ENCODE peak calls at places on chromosome X, in eight cellular contexts. C is iPS DF 6.9, E is kidney, P is H9, F is small intestine, M is ovary, A is WERI-Rb-1, H is heart left ventricle. X is an unnamed sample. For H3K9me3, the result is how much of the 10 kb centered on the place peaks cover.

GRCh38 chrX:11770320-11770719 is 12.3 kb downstream of the MSL3 start:
- DNase-seq in C (no peak), E (no peak), P (peak), F (peak), M (peak), A (peak), H (peak), X (peak)

GRCh38 chrX:132090370-132091152 is 37.3 kb downstream of the FRMD7 start:
- DNase-seq in C (no peak), E (no peak), P (no peak), F (no peak), M (no peak), A (no peak), H (no peak), X (no peak)

GRCh38 chrX:33543757-33544156 is 332.4 kb upstream of the DMD start:
- DNase-seq in C (no peak), E (no peak), P (no peak), F (no peak), M (no peak), A (no peak), H (no peak), X (peak)

GRCh38 chrX:109270580-109271484 is 211.1 kb downstream of the GUCY2F start:
- DNase-seq in C (no peak), E (peak), P (no peak), F (peak), M (no peak), A (no peak), H (no peak), X (no peak)

GRCh38 chrX:12972239-12972638 is 2.7 kb upstream of the TMSB4X start:
- DNase-seq in C (no peak), E (no peak), P (no peak), F (no peak), M (no peak), A (no peak), H (no peak), X (no peak)

GRCh38 chrX:149521438-149521837 is 16.3 kb upstream of the IDS start:
- DNase-seq in C (no peak), E (no peak), P (no peak), F (peak), M (no peak), A (no peak), H (no peak), X (no peak)

GRCh38 chrX:87846956-87847355 is 329.4 kb downstream of the KLHL4 start:
- DNase-seq in C (no peak), E (no peak), P (no peak), F (no peak), M (no peak), A (no peak), H (no peak), X (no peak)

GRCh38 chrX:107775000-107775733 is 420 bp downstream of the TSC22D3 start:
- DNase-seq in C (no peak), E (no peak), P (no peak), F (peak), M (no peak), A (no peak), H (no peak), X (peak)

GRCh38 chrX:96372313-96373046 is 312.2 kb upstream of the DIAPH2 start:
- DNase-seq in C (no peak), E (no peak), P (peak), F (peak), M (no peak), A (no peak), H (no peak), X (peak)

GRCh38 chrX:47030339-47030738 is 47.9 kb upstream of the RGN start:
- DNase-seq in C (peak), E (no peak), P (no peak), F (peak), M (no peak), A (no peak), H (no peak), X (peak)

GRCh38 chrX:42615161-42615563 is 162.8 kb downstream of the PPP1R2C start:
- DNase-seq in C (no peak), E (no peak), P (peak), F (peak), M (no peak), A (peak), H (no peak), X (peak)

GRCh38 chrX:139086243-139086642 is 374.7 kb upstream of the FGF13 start:
- DNase-seq in C (no peak), E (no peak), P (no peak), F (no peak), M (no peak), A (no peak), H (no peak), X (no peak)

GRCh38 chrX:123308663-123309062 is 124.6 kb downstream of the GRIA3 start:
- DNase-seq in C (no peak), E (no peak), P (no peak), F (no peak), M (no peak), A (no peak), H (no peak), X (no peak)

GRCh38 chrX:12704706-12705105 is 86.5 kb upstream of the PRPS2 start:
- DNase-seq in C (no peak), E (no peak), P (no peak), F (no peak), M (no peak), A (no peak), H (no peak), X (no peak)

GRCh38 chrX:42714981-42715688 is 62.8 kb downstream of the PPP1R2C start:
- DNase-seq in C (peak), E (peak), P (peak), F (peak), M (peak), A (peak), H (no peak), X (peak)

GRCh38 chrX:117839544-117839943 is 277.1 kb downstream of the KLHL13 start:
- DNase-seq in C (no peak), E (no peak), P (peak), F (no peak), M (no peak), A (peak), H (no peak), X (no peak)

GRCh38 chrX:49282647-49283011 is 13.0 kb downstream of the PPP1R3F start:
- DNase-seq in C (no peak), E (no peak), P (peak), F (no peak), M (peak), A (peak), H (no peak), X (peak)

GRCh38 chrX:56232221-56233082 is at the start of gene KLF8:
- DNase-seq in C (no peak), E (peak), P (peak), F (peak), M (peak), A (no peak), H (peak), X (peak)

GRCh38 chrX:68895339-68896250 is 66.8 kb downstream of the EFNB1 start:
- DNase-seq in C (no peak), E (no peak), P (no peak), F (peak), M (peak), A (no peak), H (peak), X (no peak)

GRCh38 chrX:32966956-32967355 is 244.4 kb downstream of the DMD start:
- DNase-seq in C (no peak), E (no peak), P (no peak), F (no peak), M (no peak), A (no peak), H (no peak), X (no peak)

GRCh38 chrX:9566150-9566621 is 101.3 kb downstream of the TBL1X start:
- DNase-seq in C (no peak), E (no peak), P (no peak), F (peak), M (peak), A (no peak), H (peak), X (no peak)

GRCh38 chrX:119655125-119655524 is 37.8 kb downstream of the SEPTIN6 start:
- DNase-seq in C (no peak), E (no peak), P (no peak), F (no peak), M (peak), A (no peak), H (peak), X (no peak)

GRCh38 chrX:12978205-12979010 is 3.5 kb downstream of the TMSB4X start:
- DNase-seq in C (peak), E (peak), P (peak), F (peak), M (peak), A (peak), H (no peak), X (peak)

GRCh38 chrX:15761564-15762191 is 23.6 kb downstream of the CA5B start:
- DNase-seq in C (no peak), E (no peak), P (peak), F (peak), M (no peak), A (peak), H (no peak), X (peak)

GRCh38 chrX:66731398-66731797 is 92.5 kb upstream of the EDA2R start:
- DNase-seq in C (peak), E (no peak), P (no peak), F (peak), M (no peak), A (no peak), H (no peak), X (peak)

GRCh38 chrX:8586953-8587352 is 122.3 kb downstream of the VCX3B start:
- DNase-seq in C (no peak), E (no peak), P (no peak), F (no peak), M (no peak), A (no peak), H (no peak), X (no peak)

GRCh38 chrX:149818652-149819051 is 36.9 kb downstream of the MAGEA9 start:
- DNase-seq in C (no peak), E (no peak), P (no peak), F (no peak), M (no peak), A (no peak), H (no peak), X (no peak)

GRCh38 chrX:133475953-133476352 is 60.7 kb upstream of the GPC4 start:
- DNase-seq in C (no peak), E (no peak), P (no peak), F (no peak), M (no peak), A (no peak), H (no peak), X (no peak)

GRCh38 chrX:134717698-134718328 is 59.5 kb upstream of the PLAC1 start:
- DNase-seq in C (no peak), E (no peak), P (no peak), F (no peak), M (no peak), A (no peak), H (no peak), X (no peak)

GRCh38 chrX:132651411-132652086 is 162.7 kb upstream of the MBNL3 start:
- DNase-seq in C (no peak), E (no peak), P (no peak), F (no peak), M (no peak), A (no peak), H (no peak), X (no peak)

GRCh38 chrX:80388206-80388605 is 32.0 kb upstream of the TENT5D start:
- DNase-seq in C (no peak), E (no peak), P (no peak), F (no peak), M (no peak), A (no peak), H (no peak), X (no peak)

GRCh38 chrX:134933911-134934310 is 56.9 kb upstream of the SMIM10 start:
- DNase-seq in C (no peak), E (no peak), P (no peak), F (no peak), M (no peak), A (no peak), H (peak), X (no peak)

DNA sequence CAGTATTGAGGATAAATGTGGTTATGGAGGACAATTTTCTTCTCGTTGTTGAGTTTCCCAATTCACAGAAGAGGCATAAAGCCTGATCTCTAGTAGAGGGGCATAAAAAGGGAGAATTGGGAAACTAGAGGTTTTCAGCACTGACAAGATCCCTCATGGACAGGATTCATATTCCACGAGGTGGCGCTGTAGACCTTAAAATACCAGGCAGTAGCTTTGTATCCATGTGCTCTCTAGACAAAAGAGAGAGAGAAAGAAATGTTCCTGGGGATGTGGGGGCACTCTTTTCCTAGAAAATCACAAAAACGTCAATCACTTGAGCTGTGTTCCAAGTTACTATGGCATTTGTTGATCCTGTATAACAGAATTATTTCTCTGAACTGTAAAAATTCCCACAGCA is 128.3 kb downstream of the MAGEE1 start:
- DNase-seq in C (peak), E (no peak), P (peak), F (peak), M (no peak), A (peak), H (no peak), X (peak)
- H3K9me3 ChIP-seq in C (under half), E (under half), P (half or more), F (under half), M (under half), A (under half), H (under half), X (under half)

GRCh38 chrX:155949098-155949497 is 48.4 kb upstream of the IL9R start:
- DNase-seq in C (no peak), E (no peak), P (no peak), F (no peak), M (no peak), A (no peak), H (no peak), X (no peak)
- H3K9me3 ChIP-seq in C (under half), E (under half), P (half or more), F (under half), M (under half), A (under half), H (under half), X (under half)

GRCh38 chrX:155881158-155881993 is at the start of gene VAMP7:
- DNase-seq in C (peak), E (peak), P (peak), F (peak), M (peak), A (peak), H (peak), X (peak)
- H3K9me3 ChIP-seq in C (under half), E (under half), P (under half), F (under half), M (under half), A (under half), H (under half), X (under half)

DNA sequence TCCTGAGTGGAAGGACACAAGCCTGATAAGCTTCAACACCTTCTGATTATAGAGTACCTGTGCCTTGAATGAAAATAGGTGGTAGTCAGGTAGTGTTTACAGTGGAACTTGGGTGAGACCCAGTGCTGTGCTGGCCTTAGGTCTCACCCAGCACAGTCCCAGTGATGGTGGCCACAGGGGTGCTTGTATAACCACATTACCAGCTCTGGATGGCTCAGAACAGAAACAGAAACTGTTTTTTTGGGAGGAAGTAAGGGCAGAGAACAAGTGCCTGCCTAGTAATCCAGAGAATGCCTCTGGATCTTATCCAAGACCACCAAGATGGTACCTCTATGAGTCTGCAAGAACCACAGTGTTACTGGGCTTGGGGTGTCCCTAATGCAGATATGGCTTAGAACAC is 171.5 kb upstream of the DIPK2B start:
- DNase-seq in C (no peak), E (no peak), P (no peak), F (no peak), M (no peak), A (no peak), H (no peak), X (no peak)
- H3K9me3 ChIP-seq in C (under half), E (under half), P (under half), F (under half), M (under half), A (under half), H (under half), X (under half)

DNA sequence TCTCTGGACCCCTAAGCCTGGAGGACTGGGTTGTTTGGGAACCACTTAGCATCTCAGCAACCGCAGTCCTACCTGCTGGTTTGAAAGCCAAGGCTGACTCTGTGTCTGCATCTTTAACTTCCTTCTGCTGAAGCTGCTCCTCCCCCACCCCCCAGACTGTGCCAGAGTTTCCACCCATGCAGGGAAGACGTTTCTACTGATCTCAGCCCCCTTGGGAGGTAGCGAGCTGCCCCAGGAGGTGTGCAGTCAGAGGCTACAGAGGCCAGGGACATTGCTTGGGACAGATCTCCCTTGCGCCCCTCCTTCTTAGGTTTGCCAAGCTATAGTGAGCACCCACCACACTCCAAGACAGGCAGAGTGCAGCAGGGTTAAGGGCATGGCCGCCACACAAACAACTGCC is 4.7 kb upstream of the FATE1 start:
- DNase-seq in C (no peak), E (no peak), P (no peak), F (no peak), M (no peak), A (no peak), H (no peak), X (no peak)
- H3K9me3 ChIP-seq in C (under half), E (under half), P (half or more), F (under half), M (under half), A (under half), H (under half), X (under half)

GRCh38 chrX:151699746-151700145 is 4.5 kb downstream of the PRRG3 start:
- DNase-seq in C (no peak), E (no peak), P (no peak), F (no peak), M (no peak), A (no peak), H (no peak), X (no peak)
- H3K9me3 ChIP-seq in C (under half), E (under half), P (half or more), F (under half), M (under half), A (under half), H (under half), X (under half)

GRCh38 chrX:153514259-153514658 is 3.2 kb upstream of the ATP2B3 start:
- DNase-seq in C (no peak), E (no peak), P (no peak), F (no peak), M (no peak), A (no peak), H (no peak), X (no peak)
- H3K9me3 ChIP-seq in C (under half), E (under half), P (under half), F (under half), M (under half), A (under half), H (under half), X (under half)

DNA sequence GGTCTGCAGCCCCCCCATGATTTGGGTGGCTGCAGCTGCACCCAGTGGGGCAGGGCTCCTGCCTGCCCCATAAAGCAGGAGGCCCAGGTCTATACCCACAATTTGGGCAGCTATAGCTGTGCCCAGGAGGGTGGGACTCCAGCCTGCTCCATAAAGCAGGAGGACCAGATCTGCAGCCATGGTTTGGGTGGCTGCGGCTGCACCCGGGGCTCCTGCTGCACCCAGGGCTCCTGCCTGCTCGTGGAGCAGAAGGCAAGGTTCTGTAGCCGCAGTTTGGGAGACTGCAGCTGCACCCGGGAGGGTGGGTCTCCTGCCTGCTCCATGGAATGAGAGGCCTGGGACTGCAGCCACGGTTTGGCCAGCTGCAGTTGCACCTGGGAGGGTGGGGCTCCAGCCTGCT is 81.1 kb downstream of the ATRX start:
- DNase-seq in C (no peak), E (peak), P (no peak), F (no peak), M (no peak), A (no peak), H (no peak), X (no peak)
- H3K9me3 ChIP-seq in C (under half), E (under half), P (under half), F (under half), M (under half), A (under half), H (under half), X (under half)

DNA sequence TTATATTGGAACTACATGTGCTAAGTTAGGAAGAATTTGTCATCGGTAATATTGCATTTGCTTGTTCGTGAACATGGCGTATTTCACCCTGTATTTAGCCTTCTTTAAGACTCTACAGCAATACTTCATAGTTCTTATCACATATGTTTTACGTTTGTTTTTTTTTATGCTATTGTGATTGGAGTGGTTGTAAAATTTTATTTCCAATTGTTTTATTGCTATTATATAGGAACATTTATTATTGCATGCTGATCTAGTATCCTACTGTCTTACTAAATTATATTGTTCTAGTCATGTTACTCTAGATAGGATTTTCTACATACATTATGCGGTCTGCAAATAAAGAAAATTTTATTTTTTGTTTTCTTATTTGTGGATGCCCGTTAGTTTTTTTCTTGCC is 107.4 kb downstream of the KDM6A start:
- DNase-seq in C (no peak), E (no peak), P (no peak), F (no peak), M (no peak), A (no peak), H (no peak), X (no peak)
- H3K9me3 ChIP-seq in C (under half), E (under half), P (under half), F (under half), M (under half), A (under half), H (under half), X (under half)

GRCh38 chrX:151780621-151781020 is 46.1 kb downstream of the CNGA2 start:
- DNase-seq in C (no peak), E (no peak), P (no peak), F (no peak), M (no peak), A (no peak), H (no peak), X (no peak)

GRCh38 chrX:151776113-151776790 is 41.7 kb downstream of the CNGA2 start:
- DNase-seq in C (no peak), E (no peak), P (peak), F (no peak), M (no peak), A (no peak), H (peak), X (no peak)

GRCh38 chrX:151779258-151779657 is 44.7 kb downstream of the CNGA2 start:
- DNase-seq in C (no peak), E (no peak), P (no peak), F (no peak), M (no peak), A (no peak), H (no peak), X (no peak)

GRCh38 chrX:151773434-151773833 is 38.9 kb downstream of the CNGA2 start:
- DNase-seq in C (no peak), E (no peak), P (peak), F (no peak), M (no peak), A (no peak), H (no peak), X (no peak)

GRCh38 chrX:151776936-151777335 is 42.4 kb downstream of the CNGA2 start:
- DNase-seq in C (no peak), E (no peak), P (no peak), F (no peak), M (no peak), A (no peak), H (no peak), X (no peak)
- H3K9me3 ChIP-seq in C (under half), E (under half), P (half or more), F (under half), M (under half), A (under half), H (under half), X (under half)